ENCODE peak calls at places on chromosomes 4 and X, in nine cellular contexts. One of them, this sample, is unnamed.

GRCh38 chr4:80307774-80308465 is 27.6 kb upstream of the CFAP299 start:
- DNase-seq in left ventricle myocardium inferior: no peak
- DNase-seq in SK-N-SH: peak
- DNase-seq in tibial artery: no peak
- DNase-seq in fibroblast of lung: peak
- DNase-seq in aorta: no peak
- DNase-seq in cardiac muscle cell: peak
- DNase-seq in thyroid gland: peak
- DNase-seq in GM23248: peak
- DNase-seq in this sample: no peak

GRCh38 chrX:150155396-150156048 is 207.6 kb upstream of the MAMLD1 start:
- DNase-seq in GM23248: peak
- DNase-seq in thyroid gland: no peak
- DNase-seq in cardiac muscle cell: peak
- DNase-seq in fibroblast of lung: peak
- DNase-seq in SK-N-SH: peak
- DNase-seq in aorta: peak
- DNase-seq in tibial artery: no peak
- DNase-seq in left ventricle myocardium inferior: peak
- DNase-seq in this sample: no peak

GRCh38 chrX:107450823-107451509 is 1.5 kb downstream of the FRMPD3 start:
- DNase-seq in tibial artery: no peak
- DNase-seq in cardiac muscle cell: no peak
- DNase-seq in SK-N-SH: no peak
- DNase-seq in aorta: no peak
- DNase-seq in thyroid gland: peak
- DNase-seq in GM23248: peak
- DNase-seq in left ventricle myocardium inferior: no peak
- DNase-seq in fibroblast of lung: no peak
- DNase-seq in this sample: no peak

GRCh38 chrX:40040686-40041461 is 56.9 kb downstream of the BCOR start:
- DNase-seq in GM23248: no peak
- DNase-seq in cardiac muscle cell: peak
- DNase-seq in fibroblast of lung: no peak
- DNase-seq in aorta: no peak
- DNase-seq in thyroid gland: no peak
- DNase-seq in SK-N-SH: no peak
- DNase-seq in tibial artery: no peak
- DNase-seq in left ventricle myocardium inferior: no peak
- DNase-seq in this sample: no peak

GRCh38 chr4:74504212-74504611 is 59.3 kb downstream of the AREG start:
- DNase-seq in GM23248: peak
- DNase-seq in thyroid gland: no peak
- DNase-seq in fibroblast of lung: peak
- DNase-seq in SK-N-SH: no peak
- DNase-seq in tibial artery: no peak
- DNase-seq in aorta: no peak
- DNase-seq in left ventricle myocardium inferior: no peak
- DNase-seq in cardiac muscle cell: peak
- DNase-seq in this sample: no peak

GRCh38 chr4:102663073-102663472 is 97.7 kb downstream of the MANBA start:
- DNase-seq in left ventricle myocardium inferior: no peak
- DNase-seq in aorta: no peak
- DNase-seq in SK-N-SH: no peak
- DNase-seq in thyroid gland: no peak
- DNase-seq in GM23248: peak
- DNase-seq in fibroblast of lung: peak
- DNase-seq in cardiac muscle cell: peak
- DNase-seq in tibial artery: no peak
- DNase-seq in this sample: no peak

GRCh38 chrX:1487401-1487800 is 34.7 kb upstream of the ASMTL start:
- DNase-seq in SK-N-SH: no peak
- DNase-seq in aorta: no peak
- DNase-seq in left ventricle myocardium inferior: no peak
- DNase-seq in fibroblast of lung: no peak
- DNase-seq in cardiac muscle cell: no peak
- DNase-seq in tibial artery: no peak
- DNase-seq in thyroid gland: no peak
- DNase-seq in GM23248: no peak
- DNase-seq in this sample: no peak

GRCh38 chr4:79308087-79308486 is 17.8 kb downstream of the NAA11 start:
- DNase-seq in SK-N-SH: no peak
- DNase-seq in tibial artery: no peak
- DNase-seq in aorta: no peak
- DNase-seq in thyroid gland: no peak
- DNase-seq in fibroblast of lung: no peak
- DNase-seq in GM23248: no peak
- DNase-seq in cardiac muscle cell: no peak
- DNase-seq in left ventricle myocardium inferior: no peak
- DNase-seq in this sample: no peak

GRCh38 chrX:119698835-119699234 is 5.9 kb upstream of the SEPTIN6 start:
- DNase-seq in fibroblast of lung: peak
- DNase-seq in cardiac muscle cell: peak
- DNase-seq in thyroid gland: peak
- DNase-seq in GM23248: peak
- DNase-seq in aorta: no peak
- DNase-seq in tibial artery: no peak
- DNase-seq in SK-N-SH: peak
- DNase-seq in left ventricle myocardium inferior: no peak
- DNase-seq in this sample: no peak

GRCh38 chr4:96293806-96294205 is 453.9 kb downstream of the PDHA2 start:
- DNase-seq in left ventricle myocardium inferior: no peak
- DNase-seq in tibial artery: no peak
- DNase-seq in GM23248: no peak
- DNase-seq in cardiac muscle cell: no peak
- DNase-seq in thyroid gland: no peak
- DNase-seq in fibroblast of lung: no peak
- DNase-seq in SK-N-SH: no peak
- DNase-seq in aorta: no peak
- DNase-seq in this sample: no peak

GRCh38 chr4:89129080-89129640 is 17.8 kb downstream of the TIGD2 start:
- DNase-seq in left ventricle myocardium inferior: no peak
- DNase-seq in GM23248: peak
- DNase-seq in aorta: no peak
- DNase-seq in SK-N-SH: no peak
- DNase-seq in tibial artery: no peak
- DNase-seq in cardiac muscle cell: peak
- DNase-seq in thyroid gland: no peak
- DNase-seq in fibroblast of lung: peak
- DNase-seq in this sample: no peak

GRCh38 chr4:19532120-19532848 is 719.4 kb upstream of the SLIT2 start:
- DNase-seq in thyroid gland: no peak
- DNase-seq in fibroblast of lung: no peak
- DNase-seq in tibial artery: no peak
- DNase-seq in cardiac muscle cell: peak
- DNase-seq in left ventricle myocardium inferior: no peak
- DNase-seq in aorta: no peak
- DNase-seq in GM23248: no peak
- DNase-seq in SK-N-SH: no peak
- DNase-seq in this sample: no peak

GRCh38 chr4:533318-534100 is 34.5 kb downstream of the PIGG start:
- DNase-seq in aorta: no peak
- DNase-seq in thyroid gland: no peak
- DNase-seq in SK-N-SH: no peak
- DNase-seq in tibial artery: no peak
- DNase-seq in left ventricle myocardium inferior: no peak
- DNase-seq in GM23248: no peak
- DNase-seq in fibroblast of lung: no peak
- DNase-seq in cardiac muscle cell: no peak
- DNase-seq in this sample: no peak

GRCh38 chr4:52919451-52919850 is 57.3 kb downstream of the RASL11B start:
- DNase-seq in aorta: no peak
- DNase-seq in tibial artery: no peak
- DNase-seq in SK-N-SH: no peak
- DNase-seq in GM23248: no peak
- DNase-seq in cardiac muscle cell: no peak
- DNase-seq in fibroblast of lung: no peak
- DNase-seq in thyroid gland: no peak
- DNase-seq in left ventricle myocardium inferior: no peak
- DNase-seq in this sample: no peak

GRCh38 chr4:88033309-88033708 is 25.9 kb downstream of the PKD2 start:
- DNase-seq in SK-N-SH: peak
- DNase-seq in aorta: no peak
- DNase-seq in left ventricle myocardium inferior: no peak
- DNase-seq in tibial artery: no peak
- DNase-seq in GM23248: peak
- DNase-seq in thyroid gland: peak
- DNase-seq in fibroblast of lung: peak
- DNase-seq in cardiac muscle cell: peak
- DNase-seq in this sample: no peak

GRCh38 chr4:108068422-108068821 is 78.7 kb downstream of the HADH start:
- DNase-seq in fibroblast of lung: no peak
- DNase-seq in tibial artery: no peak
- DNase-seq in aorta: no peak
- DNase-seq in GM23248: peak
- DNase-seq in cardiac muscle cell: peak
- DNase-seq in left ventricle myocardium inferior: no peak
- DNase-seq in SK-N-SH: no peak
- DNase-seq in thyroid gland: no peak
- DNase-seq in this sample: no peak

GRCh38 chr4:6794189-6794588 is 11.7 kb downstream of the KIAA0232 start:
- DNase-seq in SK-N-SH: no peak
- DNase-seq in tibial artery: no peak
- DNase-seq in aorta: no peak
- DNase-seq in thyroid gland: no peak
- DNase-seq in cardiac muscle cell: no peak
- DNase-seq in GM23248: no peak
- DNase-seq in fibroblast of lung: no peak
- DNase-seq in left ventricle myocardium inferior: no peak
- DNase-seq in this sample: no peak

GRCh38 chr4:173005912-173006633 is 162.5 kb upstream of the GALNT7 start:
- DNase-seq in tibial artery: no peak
- DNase-seq in thyroid gland: peak
- DNase-seq in SK-N-SH: no peak
- DNase-seq in GM23248: no peak
- DNase-seq in fibroblast of lung: no peak
- DNase-seq in cardiac muscle cell: no peak
- DNase-seq in left ventricle myocardium inferior: no peak
- DNase-seq in aorta: no peak
- DNase-seq in this sample: no peak

GRCh38 chrX:74656079-74656745 is 41.8 kb upstream of the RLIM start:
- DNase-seq in cardiac muscle cell: no peak
- DNase-seq in thyroid gland: no peak
- DNase-seq in SK-N-SH: no peak
- DNase-seq in left ventricle myocardium inferior: no peak
- DNase-seq in aorta: no peak
- DNase-seq in tibial artery: no peak
- DNase-seq in fibroblast of lung: no peak
- DNase-seq in GM23248: peak
- DNase-seq in this sample: no peak

GRCh38 chr4:137032242-137032641 is 500.1 kb downstream of the PCDH18 start:
- DNase-seq in GM23248: peak
- DNase-seq in tibial artery: no peak
- DNase-seq in fibroblast of lung: peak
- DNase-seq in cardiac muscle cell: peak
- DNase-seq in left ventricle myocardium inferior: no peak
- DNase-seq in thyroid gland: no peak
- DNase-seq in aorta: no peak
- DNase-seq in SK-N-SH: no peak
- DNase-seq in this sample: no peak

GRCh38 chr4:24598025-24598424 is 13.7 kb upstream of the DHX15 start:
- DNase-seq in aorta: no peak
- DNase-seq in GM23248: no peak
- DNase-seq in fibroblast of lung: no peak
- DNase-seq in thyroid gland: no peak
- DNase-seq in cardiac muscle cell: no peak
- DNase-seq in SK-N-SH: no peak
- DNase-seq in left ventricle myocardium inferior: no peak
- DNase-seq in tibial artery: no peak
- DNase-seq in this sample: no peak
- H3K27ac ChIP-seq in aorta: no peak
- H3K27ac ChIP-seq in GM23248: no peak
- H3K27ac ChIP-seq in fibroblast of lung: no peak
- H3K27ac ChIP-seq in thyroid gland: no peak
- H3K27ac ChIP-seq in cardiac muscle cell: no peak
- H3K27ac ChIP-seq in SK-N-SH: no peak
- H3K27ac ChIP-seq in left ventricle myocardium inferior: no peak
- H3K27ac ChIP-seq in tibial artery: no peak
- H3K27ac ChIP-seq in this sample: no peak

GRCh38 chr4:86970447-86971354 is 35.9 kb downstream of the AFF1 start:
- DNase-seq in cardiac muscle cell: no peak
- DNase-seq in left ventricle myocardium inferior: no peak
- DNase-seq in thyroid gland: peak
- DNase-seq in aorta: no peak
- DNase-seq in tibial artery: no peak
- DNase-seq in SK-N-SH: no peak
- DNase-seq in fibroblast of lung: no peak
- DNase-seq in GM23248: no peak
- DNase-seq in this sample: no peak
- H3K27ac ChIP-seq in cardiac muscle cell: peak
- H3K27ac ChIP-seq in left ventricle myocardium inferior: no peak
- H3K27ac ChIP-seq in thyroid gland: no peak
- H3K27ac ChIP-seq in aorta: no peak
- H3K27ac ChIP-seq in tibial artery: no peak
- H3K27ac ChIP-seq in SK-N-SH: no peak
- H3K27ac ChIP-seq in fibroblast of lung: no peak
- H3K27ac ChIP-seq in GM23248: no peak
- H3K27ac ChIP-seq in this sample: no peak

DNA sequence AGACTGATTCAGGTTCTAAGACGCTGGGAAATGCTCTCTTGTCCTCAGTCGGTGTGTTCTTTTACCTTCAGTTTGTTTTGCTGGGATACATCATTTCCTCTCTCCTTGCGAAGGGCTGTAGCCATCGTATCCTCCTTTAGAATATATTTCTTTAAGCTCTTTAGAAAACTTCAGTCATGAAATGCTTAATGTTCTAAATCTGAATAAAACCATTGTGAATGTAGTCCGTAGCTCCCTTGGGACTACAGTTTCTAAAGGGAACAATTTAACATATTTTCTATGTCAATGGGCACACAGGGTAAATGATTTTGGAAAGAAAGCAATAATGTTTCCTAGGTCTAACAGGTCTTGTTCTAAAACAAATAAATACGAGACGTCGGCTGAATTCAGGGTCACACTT is 40.6 kb downstream of the STOX2 start:
- DNase-seq in GM23248: no peak
- DNase-seq in left ventricle myocardium inferior: no peak
- DNase-seq in thyroid gland: no peak
- DNase-seq in tibial artery: no peak
- DNase-seq in fibroblast of lung: no peak
- DNase-seq in SK-N-SH: no peak
- DNase-seq in cardiac muscle cell: no peak
- DNase-seq in aorta: no peak
- DNase-seq in this sample: no peak
- H3K27ac ChIP-seq in GM23248: no peak
- H3K27ac ChIP-seq in left ventricle myocardium inferior: no peak
- H3K27ac ChIP-seq in thyroid gland: no peak
- H3K27ac ChIP-seq in tibial artery: no peak
- H3K27ac ChIP-seq in fibroblast of lung: no peak
- H3K27ac ChIP-seq in SK-N-SH: no peak
- H3K27ac ChIP-seq in cardiac muscle cell: no peak
- H3K27ac ChIP-seq in aorta: no peak
- H3K27ac ChIP-seq in this sample: no peak

GRCh38 chr4:37629713-37630112 is 56.5 kb downstream of the RELL1 start:
- DNase-seq in tibial artery: no peak
- DNase-seq in SK-N-SH: no peak
- DNase-seq in aorta: no peak
- DNase-seq in fibroblast of lung: no peak
- DNase-seq in cardiac muscle cell: no peak
- DNase-seq in thyroid gland: no peak
- DNase-seq in GM23248: no peak
- DNase-seq in left ventricle myocardium inferior: no peak
- DNase-seq in this sample: no peak
- H3K27ac ChIP-seq in tibial artery: no peak
- H3K27ac ChIP-seq in SK-N-SH: no peak
- H3K27ac ChIP-seq in aorta: no peak
- H3K27ac ChIP-seq in fibroblast of lung: no peak
- H3K27ac ChIP-seq in cardiac muscle cell: no peak
- H3K27ac ChIP-seq in thyroid gland: no peak
- H3K27ac ChIP-seq in GM23248: no peak
- H3K27ac ChIP-seq in left ventricle myocardium inferior: no peak
- H3K27ac ChIP-seq in this sample: no peak

This sample was measured in dorsolateral prefrontal cortex.